ENCODE peak calls at places on chromosome 11, in seven cellular contexts. M, A, I, L, O, S and C are unnamed samples. For H3K36me3, the result is how much of the 10 kb centered on the place peaks cover.

GRCh38 chr11:117822031-117822521 is 2.5 kb downstream of the FXYD2 start:
- DNase-seq in M (no peak), A (peak), I (peak), L (no peak), O (peak), S (peak), C (no peak)

GRCh38 chr11:13324709-13325108 is 47.1 kb downstream of the BMAL1 start:
- DNase-seq in M (no peak), A (no peak), I (no peak), L (no peak), O (no peak), S (no peak), C (no peak)

GRCh38 chr11:2929880-2930704 is 872 bp upstream of the PHLDA2 start:
- DNase-seq in M (peak), A (peak), I (peak), L (no peak), O (peak), S (peak), C (no peak)

GRCh38 chr11:118232659-118233058 is 7.8 kb upstream of the JAML start:
- DNase-seq in M (no peak), A (no peak), I (no peak), L (no peak), O (no peak), S (no peak), C (no peak)

GRCh38 chr11:17250561-17251350 is 25.8 kb upstream of the NUCB2 start:
- DNase-seq in M (no peak), A (no peak), I (no peak), L (no peak), O (peak), S (no peak), C (no peak)

GRCh38 chr11:8206251-8207079 is 37.6 kb upstream of the RIC3 start:
- DNase-seq in M (no peak), A (peak), I (no peak), L (no peak), O (no peak), S (no peak), C (no peak)

GRCh38 chr11:36744375-36745168 is 146.5 kb upstream of the RAG2 start:
- DNase-seq in M (peak), A (peak), I (peak), L (peak), O (peak), S (peak), C (peak)

GRCh38 chr11:46597609-46598219 is 3.9 kb upstream of the AMBRA1 start:
- DNase-seq in M (peak), A (no peak), I (no peak), L (no peak), O (peak), S (no peak), C (no peak)

GRCh38 chr11:2557381-2557780 is 112.6 kb downstream of the KCNQ1 start:
- DNase-seq in M (no peak), A (no peak), I (peak), L (no peak), O (no peak), S (no peak), C (no peak)

GRCh38 chr11:4979021-4979420 is 15.6 kb upstream of the OR51L1 start:
- DNase-seq in M (no peak), A (no peak), I (no peak), L (no peak), O (no peak), S (no peak), C (no peak)

GRCh38 chr11:112227002-112227401 is 774 bp downstream of the PTS start:
- DNase-seq in M (peak), A (no peak), I (no peak), L (no peak), O (peak), S (no peak), C (no peak)

GRCh38 chr11:12411806-12412727 is 34.7 kb downstream of the PARVA start:
- DNase-seq in M (peak), A (peak), I (peak), L (no peak), O (peak), S (peak), C (peak)

GRCh38 chr11:88174627-88175003 is 628 bp downstream of the RAB38 start:
- DNase-seq in M (peak), A (peak), I (peak), L (no peak), O (peak), S (no peak), C (no peak)

GRCh38 chr11:706439-706956 is 467 bp downstream of the EPS8L2 start:
- DNase-seq in M (no peak), A (no peak), I (peak), L (no peak), O (peak), S (no peak), C (no peak)

GRCh38 chr11:11510939-11511338 is 110.9 kb downstream of the GALNT18 start:
- DNase-seq in M (no peak), A (peak), I (no peak), L (no peak), O (no peak), S (no peak), C (no peak)

DNA sequence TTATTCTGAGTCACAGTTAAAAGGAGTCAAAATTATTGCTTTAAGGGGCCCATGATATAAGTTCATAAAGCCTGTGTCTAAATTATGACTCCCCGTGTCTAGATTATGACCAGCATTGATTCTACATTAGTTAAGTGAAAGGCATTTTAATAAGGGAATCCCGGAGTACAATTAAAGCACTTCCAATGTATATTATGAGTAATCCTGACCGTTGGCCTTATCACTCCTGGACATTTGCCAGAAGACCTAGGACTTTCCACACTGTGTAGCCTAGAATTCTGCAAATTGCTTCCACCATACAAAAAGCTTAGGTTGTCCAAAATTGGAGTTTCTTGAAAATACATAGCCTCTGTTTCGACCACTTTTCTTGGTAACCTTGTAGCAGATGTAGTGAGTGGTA is 1292.6 kb downstream of the LRRC4C start:
- DNase-seq in M (no peak), A (no peak), I (no peak), L (no peak), O (peak), S (no peak), C (no peak)
- H3K36me3 ChIP-seq in M (under half), A (under half), I (under half), L (under half), O (under half), S (under half), C (under half)

DNA sequence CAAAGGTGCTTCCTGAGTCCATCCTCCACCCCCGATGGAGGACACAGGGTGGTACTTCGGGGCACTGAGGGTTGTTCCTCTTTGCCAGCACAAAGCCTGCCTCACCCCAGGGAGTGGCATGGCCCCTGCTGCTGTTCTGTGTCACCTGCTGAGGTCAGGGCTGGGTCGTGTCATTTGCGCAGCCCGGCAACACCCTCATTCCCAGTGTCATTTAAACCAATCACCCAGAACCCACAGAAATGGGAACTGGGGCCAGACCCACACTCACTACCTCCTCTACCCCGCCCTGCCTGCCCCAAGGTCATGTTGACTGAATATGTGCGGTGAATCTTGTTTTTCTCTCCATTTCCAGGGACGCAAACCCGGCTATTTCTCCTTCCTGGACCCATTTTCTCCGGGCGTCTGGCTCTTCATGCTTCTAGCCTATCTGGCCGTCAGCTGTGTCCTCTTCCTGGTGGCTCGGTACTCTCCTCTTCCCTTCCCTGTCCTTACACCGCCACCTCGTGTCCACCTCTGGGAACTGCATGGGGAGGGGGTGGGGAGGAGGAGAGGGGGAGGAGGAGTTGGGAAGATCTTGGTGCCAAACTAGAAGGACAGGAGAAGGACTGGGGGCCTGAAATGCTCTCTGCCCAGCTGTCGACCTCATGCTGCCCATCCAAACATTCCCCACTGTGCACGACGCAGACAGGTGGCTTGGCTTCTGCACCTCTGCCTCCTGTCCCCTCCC is 71.2 kb upstream of the TBCEL start:
- DNase-seq in M (peak), A (peak), I (peak), L (peak), O (peak), S (peak), C (peak)
- H3K4me3 ChIP-seq in M (no peak), A (peak), I (no peak), L (no peak), O (peak), S (no peak), C (no peak)

GRCh38 chr11:85685131-85685819 is 720 bp downstream of the CCDC89 start:
- DNase-seq in M (no peak), A (no peak), I (peak), L (no peak), O (peak), S (no peak), C (no peak)
- H3K27ac ChIP-seq in M (peak), A (peak), I (no peak), L (no peak), O (peak), S (no peak), C (no peak)

DNA sequence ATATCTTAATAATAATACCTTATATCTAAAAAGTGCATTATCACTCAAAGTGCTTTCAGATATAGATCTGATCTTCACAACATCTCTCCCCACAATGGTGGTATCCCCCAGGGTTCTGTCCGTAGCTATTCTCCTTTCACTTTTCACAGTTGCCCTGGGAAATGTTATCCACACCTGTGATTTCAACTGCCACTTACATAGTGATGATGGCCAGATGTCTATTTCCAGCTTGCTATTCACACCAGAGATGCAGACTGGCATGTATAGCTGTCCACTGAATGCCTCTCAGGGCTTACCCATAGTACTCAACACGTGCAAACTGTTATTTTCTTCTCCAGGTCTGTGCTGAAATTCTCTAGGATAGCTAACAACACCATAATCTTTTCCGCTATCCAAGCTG is 724.7 kb downstream of the DLG2 start:
- DNase-seq in M (no peak), A (no peak), I (no peak), L (no peak), O (no peak), S (no peak), C (no peak)
- H3K36me3 ChIP-seq in M (under half), A (under half), I (under half), L (under half), O (under half), S (under half), C (under half)

GRCh38 chr11:83036701-83037100 is 35.0 kb downstream of the RAB30 start:
- DNase-seq in M (no peak), A (no peak), I (no peak), L (no peak), O (no peak), S (no peak), C (no peak)

GRCh38 chr11:83033367-83033766 is 38.3 kb downstream of the RAB30 start:
- DNase-seq in M (no peak), A (no peak), I (no peak), L (no peak), O (no peak), S (peak), C (no peak)

GRCh38 chr11:83034673-83035014 is 37.1 kb downstream of the RAB30 start:
- DNase-seq in M (no peak), A (no peak), I (no peak), L (no peak), O (no peak), S (no peak), C (no peak)

GRCh38 chr11:83035070-83035854 is 36.4 kb downstream of the RAB30 start:
- DNase-seq in M (peak), A (no peak), I (no peak), L (no peak), O (peak), S (peak), C (no peak)

GRCh38 chr11:83033972-83034672 is 37.6 kb downstream of the RAB30 start:
- DNase-seq in M (no peak), A (peak), I (no peak), L (no peak), O (peak), S (no peak), C (no peak)
- H3K4me3 ChIP-seq in M (no peak), A (peak), I (peak), L (no peak), O (peak), S (no peak), C (no peak)